ENCODE peak calls at places on chromosome 13, in four cellular contexts. A, H, E and J are unnamed samples.

GRCh38 chr13:32902898-32903297 is 113.3 kb upstream of the KL start:
- DNase-seq in A (peak; percentile 46), H (no peak), E (no peak), J (no peak)

GRCh38 chr13:41774605-41775218 is 186.2 kb downstream of the VWA8 start:
- DNase-seq in A (no peak), H (no peak), E (no peak), J (no peak)

GRCh38 chr13:51328488-51328887 is 11.0 kb upstream of the SERPINE3 start:
- DNase-seq in A (no peak), H (no peak), E (no peak), J (no peak)

GRCh38 chr13:29527916-29528315 is 67.6 kb downstream of the SLC7A1 start:
- DNase-seq in A (no peak), H (no peak), E (no peak), J (no peak)

GRCh38 chr13:111319998-111320911 is at the start of gene TEX29:
- DNase-seq in A (no peak), H (no peak), E (no peak), J (no peak)

GRCh38 chr13:42883771-42884170 is 102.4 kb downstream of the FAM216B start:
- DNase-seq in A (peak; percentile 21), H (no peak), E (no peak), J (no peak)

GRCh38 chr13:33692531-33692930 is 125.4 kb upstream of the RFC3 start:
- DNase-seq in A (no peak), H (no peak), E (no peak), J (no peak)

GRCh38 chr13:112638157-112638750 is 50.3 kb upstream of the TUBGCP3 start:
- DNase-seq in A (no peak), H (no peak), E (no peak), J (no peak)

GRCh38 chr13:36736119-36736726 is 62.4 kb downstream of the SERTM1 start:
- DNase-seq in A (peak; percentile 58), H (no peak), E (peak; percentile 31), J (peak; percentile 55)

GRCh38 chr13:29758591-29759114 is 91.8 kb downstream of the UBL3 start:
- DNase-seq in A (peak; percentile 75), H (no peak), E (peak; percentile 78), J (peak; percentile 55)

GRCh38 chr13:34364633-34365032 is 546.7 kb downstream of the RFC3 start:
- DNase-seq in A (no peak), H (no peak), E (no peak), J (no peak)

GRCh38 chr13:24691381-24691780 is 11.2 kb downstream of the ATP12A start:
- DNase-seq in A (no peak), H (no peak), E (no peak), J (no peak)

GRCh38 chr13:28434934-28435333 is 60.0 kb downstream of the FLT1 start:
- DNase-seq in A (no peak), H (no peak), E (no peak), J (no peak)

GRCh38 chr13:51151463-51151862 is 40.4 kb upstream of the C13orf42 start:
- DNase-seq in A (no peak), H (no peak), E (no peak), J (no peak)

GRCh38 chr13:111361046-111361872 is 40.8 kb downstream of the TEX29 start:
- DNase-seq in A (no peak), H (no peak), E (no peak), J (no peak)

GRCh38 chr13:113834496-113835200 is 29.2 kb downstream of the GAS6 start:
- DNase-seq in A (no peak), H (no peak), E (no peak), J (no peak)

GRCh38 chr13:39433705-39434104 is 169.3 kb downstream of the LHFPL6 start:
- DNase-seq in A (no peak), H (no peak), E (no peak), J (no peak)

GRCh38 chr13:35714096-35714495 is 237.6 kb upstream of the MAB21L1 start:
- DNase-seq in A (no peak), H (no peak), E (no peak), J (no peak)

GRCh38 chr13:74871671-74872070 is 610.3 kb downstream of the TBC1D4 start:
- DNase-seq in A (no peak), H (no peak), E (no peak), J (no peak)

GRCh38 chr13:50599046-50599445 is 244.4 kb downstream of the DLEU7 start:
- DNase-seq in A (no peak), H (no peak), E (no peak), J (no peak)

GRCh38 chr13:114089341-114089740 is 43.1 kb downstream of the RASA3 start:
- DNase-seq in A (no peak), H (no peak), E (peak; percentile 12), J (peak; percentile 20)

GRCh38 chr13:38898481-38898880 is 92.2 kb downstream of the STOML3 start:
- DNase-seq in A (no peak), H (no peak), E (no peak), J (no peak)

GRCh38 chr13:36815069-36815468 is 4.0 kb upstream of the RFXAP start:
- DNase-seq in A (no peak), H (no peak), E (no peak), J (no peak)

GRCh38 chr13:72126424-72126823 is 259.4 kb upstream of the DACH1 start:
- DNase-seq in A (no peak), H (no peak), E (no peak), J (no peak)

GRCh38 chr13:107835339-107836018 is 379.9 kb downstream of the LIG4 start:
- DNase-seq in A (no peak), H (no peak), E (no peak), J (no peak)

GRCh38 chr13:28110414-28110813 is 10.0 kb upstream of the FLT3 start:
- DNase-seq in A (no peak), H (no peak), E (no peak), J (no peak)

GRCh38 chr13:106466691-106467405 is 68.6 kb downstream of the EFNB2 start:
- DNase-seq in A (no peak), H (no peak), E (no peak), J (no peak)

GRCh38 chr13:23506821-23507210 is 63.4 kb upstream of the TNFRSF19 start:
- DNase-seq in A (no peak), H (no peak), E (no peak), J (no peak)

GRCh38 chr13:85212692-85213091 is 586.5 kb downstream of the SLITRK6 start:
- DNase-seq in A (no peak), H (no peak), E (no peak), J (no peak)

GRCh38 chr13:95404141-95404882 is 103.1 kb upstream of the ABCC4 start:
- DNase-seq in A (peak; percentile 86), H (peak; percentile 86), E (peak; percentile 85), J (peak; percentile 91)

GRCh38 chr13:106633321-106633720 is 65.4 kb upstream of the ARGLU1 start:
- DNase-seq in A (no peak), H (no peak), E (no peak), J (no peak)

GRCh38 chr13:95020298-95020987 is 280.8 kb downstream of the ABCC4 start:
- DNase-seq in A (no peak), H (no peak), E (no peak), J (no peak)

GRCh38 chr13:99911069-99911964 is 60.2 kb downstream of the ZIC5 start:
- DNase-seq in A (no peak), H (no peak), E (no peak), J (no peak)
- H3K4me1 ChIP-seq in A (peaks cover 30% of the 10 kb centered on the region), H (no peaks in the 10 kb centered on the region), E (peaks cover 10% of the 10 kb centered on the region), J (no peaks in the 10 kb centered on the region)

GRCh38 chr13:31175847-31176536 is 14.3 kb upstream of the HSPH1 start:
- DNase-seq in A (no peak), H (no peak), E (no peak), J (no peak)

GRCh38 chr13:31172535-31172934 is 10.8 kb upstream of the HSPH1 start:
- DNase-seq in A (no peak), H (no peak), E (no peak), J (no peak)

GRCh38 chr13:31179241-31179640 is 17.5 kb upstream of the HSPH1 start:
- DNase-seq in A (no peak), H (no peak), E (no peak), J (no peak)

GRCh38 chr13:31172001-31172400 is 10.3 kb upstream of the HSPH1 start:
- DNase-seq in A (no peak), H (no peak), E (no peak), J (no peak)

DNA sequence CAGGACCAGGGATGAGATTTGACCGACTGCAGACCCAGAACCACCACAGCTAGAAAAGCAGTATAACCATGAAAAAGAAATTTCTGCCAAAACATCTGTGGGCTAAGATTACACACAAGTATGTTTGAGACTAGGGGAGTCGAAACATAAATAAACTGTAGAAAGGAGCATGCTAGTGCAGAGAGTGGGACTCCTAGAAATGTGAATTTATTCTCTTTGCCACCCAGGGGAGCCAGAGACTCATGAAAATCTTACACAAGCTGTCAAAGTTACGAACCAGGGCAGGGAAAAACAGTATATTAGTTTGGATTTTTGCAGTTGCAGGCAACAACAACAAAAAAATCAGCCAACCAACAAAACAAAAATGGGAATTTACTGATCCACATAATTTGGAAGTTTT is 12.3 kb upstream of the HSPH1 start:
- DNase-seq in A (no peak), H (no peak), E (no peak), J (no peak)
- TF ChIP-seq CTCF in A (no peak), H (no peak), E (no peak), J (no peak)

DNA sequence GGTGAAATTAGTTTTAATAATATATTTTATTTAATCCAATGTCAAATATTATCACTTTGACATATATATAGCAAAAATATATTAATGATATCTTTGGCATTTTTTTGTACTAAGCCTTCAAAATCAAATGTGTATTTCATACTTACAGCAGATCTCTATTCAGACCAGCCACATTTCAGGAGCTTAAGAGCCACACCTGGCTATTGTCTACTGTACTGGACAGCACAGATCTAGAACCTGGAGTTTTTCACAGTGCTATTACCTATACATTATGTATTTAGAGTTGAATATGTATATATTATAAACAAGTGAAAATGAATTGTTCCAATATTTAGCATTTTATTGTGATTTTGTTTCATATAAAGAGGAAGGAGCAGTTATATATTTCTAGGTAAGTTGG is 486.3 kb downstream of the DIAPH3 start:
- DNase-seq in A (no peak), H (no peak), E (no peak), J (no peak)
- H3K27ac ChIP-seq in A (no peak overlapping the region), H (no peak overlapping the region), E (peak overlapping the region; percentile 42), J (no peak overlapping the region)

GRCh38 chr13:98533912-98534311 is 43.0 kb downstream of the STK24 start:
- DNase-seq in A (no peak), H (no peak), E (no peak), J (no peak)
- H3K4me1 ChIP-seq in A (peaks cover 40% of the 10 kb centered on the region), H (peaks cover 50% of the 10 kb centered on the region), E (peaks cover 47% of the 10 kb centered on the region), J (peaks cover 17% of the 10 kb centered on the region)

DNA sequence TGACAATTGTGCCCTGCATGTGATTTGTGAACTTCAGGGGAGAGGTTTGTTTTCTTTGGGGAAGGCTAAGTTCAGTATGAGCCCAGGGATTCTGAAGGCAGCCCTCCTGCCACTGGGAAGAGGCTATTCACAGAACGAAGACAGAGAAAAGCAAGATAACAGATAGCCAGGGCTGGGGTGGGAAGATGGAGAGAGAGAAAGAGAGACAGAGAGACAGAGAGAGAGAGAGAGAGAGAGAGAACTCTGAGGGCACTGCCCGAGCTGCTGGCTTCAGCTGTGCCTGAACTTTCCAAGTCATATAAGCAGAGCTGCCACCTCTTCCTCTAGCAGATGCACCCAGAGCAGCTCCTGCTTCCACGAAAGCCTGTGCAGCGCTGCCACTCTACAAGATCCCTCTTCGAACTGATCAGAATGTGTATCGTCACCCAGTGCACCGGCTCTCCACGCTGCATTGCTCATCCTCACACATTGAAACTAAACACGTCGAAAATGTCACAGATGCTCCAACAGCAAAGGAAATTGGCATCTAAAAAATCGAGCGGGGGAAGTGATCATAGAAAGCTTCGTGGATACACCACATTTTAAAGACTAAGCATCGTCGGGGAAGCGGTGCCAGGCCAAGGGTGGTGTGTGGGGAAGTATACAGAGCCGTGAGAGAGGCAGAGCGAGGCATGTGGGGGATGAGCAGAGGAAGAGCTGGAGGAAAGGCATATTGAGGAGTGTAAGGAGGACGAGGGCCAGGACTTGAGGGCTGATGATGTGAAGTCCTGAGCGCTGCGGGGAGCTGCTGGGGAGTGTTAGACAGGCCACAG is 81.9 kb upstream of the SIAH3 start:
- DNase-seq in A (no peak), H (no peak), E (no peak), J (no peak)
- TF ChIP-seq CTCF in A (no peak), H (no peak), E (no peak), J (no peak)